ENCODE peak calls at places on chromosomes 16 and 17, in six cellular contexts. N, G, R, A, D and F are unnamed samples.

GRCh38 chr17:19456016-19456927 is 45.2 kb downstream of the RNF112 start:
- DNase-seq in N (no peak), G (no peak), R (no peak), A (no peak), D (no peak), F (no peak)

GRCh38 chr17:29760279-29760721 is 137.6 kb upstream of the CORO6 start:
- DNase-seq in N (peak), G (no peak), R (peak), A (no peak), D (peak), F (no peak)

GRCh38 chr16:64964126-64964540 is 157.7 kb downstream of the CDH11 start:
- DNase-seq in N (no peak), G (no peak), R (no peak), A (no peak), D (no peak), F (no peak)

GRCh38 chr17:48024149-48025039 is 13.2 kb downstream of the COPZ2 start:
- DNase-seq in N (no peak), G (peak), R (peak), A (peak), D (no peak), F (no peak)

GRCh38 chr16:54253118-54253517 is 33.5 kb downstream of the IRX3 start:
- DNase-seq in N (no peak), G (no peak), R (no peak), A (no peak), D (no peak), F (no peak)

GRCh38 chr16:83854420-83854819 is 44.5 kb upstream of the MLYCD start:
- DNase-seq in N (no peak), G (no peak), R (no peak), A (no peak), D (no peak), F (no peak)

GRCh38 chr16:22400899-22401298 is 26.5 kb upstream of the CDR2 start:
- DNase-seq in N (no peak), G (no peak), R (no peak), A (no peak), D (no peak), F (no peak)

GRCh38 chr16:77812856-77813523 is 24.6 kb downstream of the VAT1L start:
- DNase-seq in N (no peak), G (no peak), R (no peak), A (no peak), D (no peak), F (no peak)

GRCh38 chr16:56610609-56611111 is 2.3 kb downstream of the MT2A start:
- DNase-seq in N (no peak), G (no peak), R (peak), A (no peak), D (no peak), F (no peak)

GRCh38 chr17:10151667-10152496 is 46.5 kb downstream of the GAS7 start:
- DNase-seq in N (no peak), G (peak), R (no peak), A (no peak), D (no peak), F (no peak)

GRCh38 chr17:4142107-4142900 is 526 bp downstream of the ZZEF1 start:
- DNase-seq in N (peak), G (peak), R (no peak), A (no peak), D (peak), F (peak)

GRCh38 chr17:46056800-46057304 is 57.8 kb downstream of the STH start:
- DNase-seq in N (no peak), G (no peak), R (no peak), A (no peak), D (no peak), F (no peak)

GRCh38 chr16:35795361-35796029 is 2336.1 kb downstream of the TP53TG3F start:
- DNase-seq in N (no peak), G (no peak), R (no peak), A (peak), D (no peak), F (no peak)

GRCh38 chr17:11122908-11123307 is 118.1 kb upstream of the SHISA6 start:
- DNase-seq in N (no peak), G (peak), R (no peak), A (no peak), D (no peak), F (no peak)

GRCh38 chr17:75494326-75494877 is 20.9 kb downstream of the CASKIN2 start:
- DNase-seq in N (no peak), G (no peak), R (no peak), A (no peak), D (no peak), F (no peak)

GRCh38 chr16:84947996-84948854 is 63.1 kb downstream of the ZDHHC7 start:
- DNase-seq in N (no peak), G (no peak), R (no peak), A (no peak), D (no peak), F (no peak)

GRCh38 chr16:35409503-35409902 is 1950.1 kb downstream of the TP53TG3F start:
- DNase-seq in N (no peak), G (no peak), R (no peak), A (no peak), D (no peak), F (no peak)

GRCh38 chr16:89561195-89562026 is 929 bp downstream of the RPL13 start:
- DNase-seq in N (no peak), G (no peak), R (no peak), A (no peak), D (no peak), F (no peak)

GRCh38 chr16:75534560-75535205 is 1.2 kb downstream of the CHST5 start:
- DNase-seq in N (no peak), G (no peak), R (no peak), A (no peak), D (no peak), F (no peak)

GRCh38 chr17:7408863-7409262 is 1.2 kb downstream of the NLGN2 start:
- DNase-seq in N (no peak), G (no peak), R (no peak), A (no peak), D (no peak), F (no peak)

GRCh38 chr16:20862162-20862960 is 37.8 kb downstream of the DCUN1D3 start:
- DNase-seq in N (no peak), G (no peak), R (no peak), A (no peak), D (no peak), F (no peak)

GRCh38 chr17:53227101-53227500 is 595.6 kb upstream of the KIF2B start:
- DNase-seq in N (no peak), G (no peak), R (no peak), A (no peak), D (no peak), F (no peak)

GRCh38 chr17:39404542-39405378 is 3.3 kb upstream of the FBXL20 start:
- DNase-seq in N (no peak), G (no peak), R (peak), A (no peak), D (no peak), F (no peak)

GRCh38 chr17:6328279-6328678 is 106.6 kb downstream of the AIPL1 start:
- DNase-seq in N (no peak), G (no peak), R (no peak), A (no peak), D (no peak), F (no peak)

GRCh38 chr16:12111223-12111622 is 134.7 kb downstream of the SNX29 start:
- DNase-seq in N (no peak), G (no peak), R (no peak), A (no peak), D (no peak), F (no peak)

GRCh38 chr17:82942166-82943130 is 102.6 kb upstream of the ZNF750 start:
- DNase-seq in N (no peak), G (no peak), R (no peak), A (no peak), D (no peak), F (no peak)

GRCh38 chr16:22848451-22848850 is 34.5 kb downstream of the HS3ST2 start:
- DNase-seq in N (no peak), G (no peak), R (no peak), A (no peak), D (no peak), F (no peak)

GRCh38 chr17:36705651-36706436 is 104.5 kb downstream of the MRM1 start:
- DNase-seq in N (peak), G (peak), R (peak), A (peak), D (peak), F (peak)

GRCh38 chr17:80153004-80153403 is 6.1 kb upstream of the EIF4A3 start:
- DNase-seq in N (no peak), G (no peak), R (no peak), A (no peak), D (no peak), F (no peak)

GRCh38 chr16:48076455-48077012 is 79.3 kb downstream of the ABCC12 start:
- DNase-seq in N (no peak), G (no peak), R (no peak), A (no peak), D (no peak), F (no peak)

GRCh38 chr16:55703003-55704001 is 47.5 kb downstream of the SLC6A2 start:
- DNase-seq in N (no peak), G (no peak), R (peak), A (peak), D (no peak), F (peak)

GRCh38 chr17:82897514-82898249 is 57.9 kb upstream of the ZNF750 start:
- DNase-seq in N (no peak), G (no peak), R (no peak), A (no peak), D (no peak), F (no peak)

GRCh38 chr16:87958632-87959031 is 7.4 kb downstream of the BANP start:
- DNase-seq in N (no peak), G (no peak), R (no peak), A (no peak), D (no peak), F (no peak)

GRCh38 chr16:17364319-17365210 is 106.2 kb downstream of the XYLT1 start:
- DNase-seq in N (peak), G (no peak), R (no peak), A (no peak), D (no peak), F (no peak)

GRCh38 chr17:74946641-74947040 is 10.9 kb downstream of the OTOP3 start:
- DNase-seq in N (no peak), G (no peak), R (no peak), A (no peak), D (no peak), F (no peak)

GRCh38 chr17:55742272-55743102 is 8.4 kb upstream of the PCTP start:
- DNase-seq in N (no peak), G (no peak), R (no peak), A (no peak), D (no peak), F (no peak)

GRCh38 chr16:50533317-50533716 is 14.9 kb upstream of the NKD1 start:
- DNase-seq in N (no peak), G (no peak), R (no peak), A (no peak), D (no peak), F (no peak)

GRCh38 chr17:43360376-43360738 is 38.4 kb upstream of the ARL4D start:
- DNase-seq in N (no peak), G (peak), R (peak), A (peak), D (peak), F (no peak)

GRCh38 chr17:79794659-79795511 is 2.0 kb downstream of the CBX8 start:
- DNase-seq in N (no peak), G (no peak), R (no peak), A (no peak), D (no peak), F (no peak)